ENCODE peak calls at places on chromosomes 13 and 19, in four cellular contexts. E is HCT116, S is K562, P is HepG2. K is an unnamed sample.

GRCh38 chr13:108961542-108962125 is 332.2 kb downstream of the MYO16 start:
- DNase-seq in P (peak), E (peak), S (peak), K (peak)

GRCh38 chr13:79398915-79399314 is 7.1 kb downstream of the RBM26 start:
- DNase-seq in P (no peak), S (no peak), E (no peak), K (no peak)

GRCh38 chr19:40358773-40359172 is 10.3 kb downstream of the PLD3 start:
- DNase-seq in S (no peak), P (no peak), E (no peak), K (no peak)

GRCh38 chr19:7888145-7888825 is at the start of gene LRRC8E:
- DNase-seq in E (no peak), P (peak), S (peak), K (peak)

GRCh38 chr19:13764821-13765394 is 586 bp downstream of the MRI1 start:
- DNase-seq in E (no peak), S (peak), P (no peak), K (peak)

GRCh38 chr13:32731576-32731975 is 145.3 kb downstream of the PDS5B start:
- DNase-seq in S (no peak), P (no peak), E (no peak), K (no peak)

GRCh38 chr13:38042771-38043170 is 173.2 kb upstream of the TRPC4 start:
- DNase-seq in E (no peak), S (no peak), P (no peak), K (no peak)

GRCh38 chr19:28485300-28485699 is 727.7 kb downstream of the UQCRFS1 start:
- DNase-seq in E (no peak), S (no peak), P (no peak), K (no peak)

DNA sequence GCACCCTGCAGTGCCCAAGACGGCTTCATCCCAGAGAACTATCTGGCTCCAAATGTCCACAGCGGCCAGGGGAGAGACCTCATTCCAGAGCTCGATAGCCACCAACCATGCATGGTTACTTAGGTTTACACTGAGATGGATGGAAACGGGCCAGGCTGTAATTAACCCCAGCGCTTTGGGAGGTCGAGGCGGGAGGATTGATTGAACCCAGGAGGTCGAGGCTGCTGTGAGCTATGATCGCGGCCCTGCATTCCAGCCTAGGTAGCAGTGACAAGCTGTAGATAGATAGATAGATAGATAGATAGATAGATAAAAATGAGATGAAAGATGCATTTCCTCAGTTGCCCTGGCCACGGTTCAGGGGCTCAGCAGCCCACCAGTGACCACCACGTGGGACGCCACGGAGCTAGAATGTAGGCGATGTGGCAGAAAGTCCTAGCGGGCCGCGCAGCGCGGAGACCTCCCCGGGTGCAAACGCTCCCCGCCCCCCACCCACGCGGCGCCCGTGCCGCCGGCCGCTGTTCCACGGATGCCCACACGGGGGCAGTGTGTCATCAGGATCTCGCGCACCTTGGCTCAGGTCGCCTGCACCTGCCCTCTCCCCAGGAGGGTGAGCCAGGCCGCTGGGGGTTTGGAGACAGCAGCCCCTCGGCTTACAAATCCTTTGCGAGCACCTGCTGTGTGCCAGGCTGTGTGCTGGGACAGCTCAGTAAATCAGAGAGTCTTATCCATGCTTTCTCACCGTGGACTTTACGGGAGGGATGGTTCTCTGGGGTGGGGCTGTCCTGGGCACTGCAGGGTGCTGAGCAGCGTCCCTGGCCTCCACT is 13.5 kb upstream of the TLE5 start:
- DNase-seq in E (no peak), S (peak), P (no peak), K (peak)
- TF ChIP-seq ELF1 in E (no peak), S (no peak), P (no peak), K (no peak)

DNA sequence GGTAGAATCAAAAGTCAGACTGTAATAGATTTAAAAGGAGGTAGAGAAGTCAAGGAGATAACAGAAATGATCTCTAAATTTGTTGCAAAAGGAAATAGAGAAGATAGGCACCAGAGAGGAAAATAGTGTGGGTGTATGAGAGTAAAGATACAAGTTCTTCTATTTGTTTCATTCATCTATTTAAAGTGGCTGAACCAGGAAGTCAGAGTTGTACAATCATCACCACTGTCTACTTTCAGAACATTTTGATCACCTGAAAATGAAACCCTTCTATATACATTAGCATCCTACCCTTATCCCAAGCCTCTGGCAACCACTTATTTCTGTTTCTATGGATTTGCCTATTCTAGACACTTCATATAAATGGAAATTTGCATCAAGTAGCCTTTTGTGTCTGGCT is 36.7 kb downstream of the INTS6 start:
- DNase-seq in P (no peak), E (no peak), S (no peak), K (no peak)
- TF ChIP-seq ELF1 in P (no peak), E (no peak), S (no peak), K (no peak)

GRCh38 chr13:95479706-95480105 is 72.8 kb upstream of the CLDN10 start:
- DNase-seq in E (no peak), P (no peak), S (no peak), K (no peak)
- TF ChIP-seq ELF1 in E (no peak), P (no peak), S (no peak), K (no peak)

GRCh38 chr19:29836409-29836825 is 24.6 kb downstream of the CCNE1 start:
- DNase-seq in P (no peak), E (no peak), S (no peak), K (no peak)
- TF ChIP-seq ELF1 in P (no peak), E (no peak), S (no peak), K (no peak)

GRCh38 chr19:3468211-3468610 is 12.1 kb downstream of the SMIM24 start:
- DNase-seq in P (no peak), E (no peak), S (no peak), K (no peak)

GRCh38 chr19:3469638-3470499 is 10.5 kb downstream of the SMIM24 start:
- DNase-seq in S (no peak), P (no peak), E (no peak), K (no peak)

GRCh38 chr19:3466630-3467029 is 13.7 kb downstream of the SMIM24 start:
- DNase-seq in S (no peak), P (no peak), E (no peak), K (no peak)

GRCh38 chr19:3465552-3465951 is 14.8 kb downstream of the SMIM24 start:
- DNase-seq in P (no peak), S (no peak), E (no peak), K (no peak)

GRCh38 chr19:3467437-3468198 is 12.7 kb downstream of the SMIM24 start:
- DNase-seq in S (no peak), E (no peak), P (no peak), K (no peak)
- TF ChIP-seq ELF1 in S (no peak), E (no peak), P (no peak), K (no peak)

GRCh38 chr13:77545626-77546412 is 10.3 kb downstream of the SCEL start:
- DNase-seq in P (no peak), S (no peak), E (no peak), K (no peak)
- TF ChIP-seq ELF1 in P (no peak), S (no peak), E (no peak), K (no peak)

DNA sequence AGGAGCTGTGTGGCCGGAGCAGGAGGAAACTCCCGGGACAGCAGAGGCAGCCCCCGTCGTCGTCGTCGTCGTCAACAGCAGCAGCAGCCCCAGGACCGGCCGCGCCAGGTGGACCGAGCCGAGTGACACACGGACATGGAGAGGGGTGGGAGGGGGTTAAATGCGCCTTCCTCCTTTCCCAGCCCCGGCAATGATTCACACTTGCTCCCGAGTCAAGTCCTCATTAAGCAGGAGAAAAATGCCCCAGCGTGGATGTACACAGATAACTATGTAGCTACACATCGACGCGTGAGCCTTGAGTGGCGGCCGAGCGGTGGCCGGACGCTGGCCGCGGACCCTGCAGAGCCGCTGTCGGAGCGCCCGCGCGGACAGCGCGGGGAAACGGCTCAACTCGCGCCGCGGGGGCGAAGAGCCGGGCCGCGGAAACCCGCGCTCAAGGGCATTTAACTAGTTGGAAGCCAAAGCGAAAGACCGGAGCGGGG is 645 bp downstream of the UBL3 start:
- DNase-seq in E (no peak), S (peak), P (peak), K (peak)
- TF ChIP-seq ELF1 in E (no peak), S (no peak), P (no peak), K (no peak)

K was measured in SK-N-SH.